ENCODE peak calls at places on chromosome 20, in eight cellular contexts. L is dorsolateral prefrontal cortex, J is RWPE2, M is colonic mucosa, Q is HFF-Myc, A is GM12865, Z is right lobe of liver, I is cardiac muscle cell. S is an unnamed sample.

GRCh38 chr20:51528263-51529026 is 14.1 kb downstream of the NFATC2 start:
- DNase-seq in L (no peak), J (no peak), M (no peak), Q (no peak), A (peak; percentile 58), Z (no peak), I (no peak), S (no peak)

GRCh38 chr20:32485770-32486248 is 99.3 kb downstream of the NOL4L start:
- DNase-seq in L (no peak), J (peak; percentile 58), M (peak; percentile 38), Q (no peak), A (no peak), Z (no peak), I (no peak), S (no peak)

GRCh38 chr20:62358171-62358719 is 8.9 kb downstream of the LAMA5 start:
- DNase-seq in L (no peak), J (peak; percentile 96), M (no peak), Q (no peak), A (no peak), Z (peak; percentile 96), I (no peak), S (no peak)

GRCh38 chr20:56957737-56958553 is 308.5 kb downstream of the BMP7 start:
- DNase-seq in L (no peak), J (no peak), M (no peak), Q (peak; percentile 63), A (no peak), Z (no peak), I (peak; percentile 12), S (no peak)

GRCh38 chr20:417801-418342 is 9.8 kb downstream of the RBCK1 start:
- DNase-seq in L (no peak), J (no peak), M (no peak), Q (no peak), A (no peak), Z (no peak), I (no peak), S (no peak)

GRCh38 chr20:47179267-47179666 is 177.2 kb downstream of the ZMYND8 start:
- DNase-seq in L (no peak), J (no peak), M (no peak), Q (no peak), A (no peak), Z (no peak), I (no peak), S (no peak)

GRCh38 chr20:34732523-34732922 is 28.4 kb downstream of the TP53INP2 start:
- DNase-seq in L (no peak), J (no peak), M (no peak), Q (no peak), A (no peak), Z (no peak), I (no peak), S (no peak)

GRCh38 chr20:20205141-20205861 is 153.0 kb downstream of the CFAP61 start:
- DNase-seq in L (peak; percentile 59), J (no peak), M (no peak), Q (no peak), A (no peak), Z (no peak), I (no peak), S (no peak)

GRCh38 chr20:18712877-18713276 is 100.7 kb upstream of the SCP2D1 start:
- DNase-seq in L (no peak), J (no peak), M (no peak), Q (no peak), A (no peak), Z (no peak), I (no peak), S (no peak)

GRCh38 chr20:32482251-32483220 is 102.6 kb downstream of the NOL4L start:
- DNase-seq in L (no peak), J (peak; percentile 87), M (peak; percentile 62), Q (no peak), A (no peak), Z (peak; percentile 68), I (peak; percentile 67), S (no peak)

GRCh38 chr20:47191074-47191673 is 165.3 kb downstream of the ZMYND8 start:
- DNase-seq in L (no peak), J (no peak), M (no peak), Q (no peak), A (no peak), Z (no peak), I (no peak), S (no peak)

GRCh38 chr20:41738584-41739193 is 120.5 kb upstream of the CHD6 start:
- DNase-seq in L (peak; percentile 9), J (no peak), M (peak; percentile 41), Q (peak; percentile 2), A (peak; percentile 55), Z (peak; percentile 52), I (peak; percentile 69), S (no peak)

GRCh38 chr20:1809611-1810510 is 85.3 kb upstream of the SIRPA start:
- DNase-seq in L (no peak), J (no peak), M (no peak), Q (no peak), A (no peak), Z (peak; percentile 42), I (no peak), S (no peak)

GRCh38 chr20:2840967-2841531 is 504 bp downstream of the VPS16 start:
- DNase-seq in L (peak; percentile 28), J (no peak), M (peak; percentile 49), Q (no peak), A (peak; percentile 51), Z (peak; percentile 60), I (peak; percentile 45), S (no peak)

GRCh38 chr20:37935435-37935834 is 32.5 kb downstream of the VSTM2L start:
- DNase-seq in L (no peak), J (no peak), M (no peak), Q (no peak), A (no peak), Z (peak; percentile 70), I (no peak), S (no peak)

GRCh38 chr20:17940447-17940971 is 28.1 kb downstream of the SNX5 start:
- DNase-seq in L (no peak), J (no peak), M (no peak), Q (no peak), A (no peak), Z (no peak), I (no peak), S (no peak)

GRCh38 chr20:38433304-38433972 is 1.7 kb downstream of the SNHG17 start:
- DNase-seq in L (no peak), J (no peak), M (no peak), Q (no peak), A (no peak), Z (no peak), I (no peak), S (no peak)

GRCh38 chr20:37152284-37152683 is 26.8 kb upstream of the RPN2 start:
- DNase-seq in L (no peak), J (no peak), M (no peak), Q (no peak), A (no peak), Z (no peak), I (no peak), S (no peak)

DNA sequence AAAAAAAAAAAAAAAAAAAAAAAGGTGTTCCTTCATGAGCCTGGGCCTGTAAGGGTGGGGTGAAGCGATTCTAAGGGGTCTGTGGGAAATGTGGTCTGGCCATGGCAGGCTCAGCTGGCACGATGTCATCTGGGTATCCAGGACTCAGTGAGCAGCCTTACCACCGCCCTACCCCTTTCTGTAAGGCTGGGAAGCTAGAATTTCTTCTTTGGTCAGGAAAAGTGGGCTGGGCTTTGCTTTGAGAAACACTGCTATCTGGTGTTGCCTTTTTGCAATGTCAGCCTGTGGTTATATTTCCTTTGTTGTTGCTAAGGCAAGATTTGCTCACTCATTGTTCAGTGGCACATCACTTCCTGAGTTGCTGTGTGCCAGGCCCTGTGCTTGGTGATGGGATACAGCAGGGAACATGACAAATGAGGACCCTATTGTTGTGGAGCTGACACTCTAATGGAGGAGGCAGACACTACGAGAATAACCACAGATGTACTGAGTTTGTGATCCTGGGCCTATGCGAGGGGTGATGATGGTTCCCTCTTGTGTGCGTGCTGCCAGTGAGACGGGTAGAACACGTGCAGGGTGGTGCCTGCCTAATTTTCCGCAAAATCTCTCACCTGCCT is 45.9 kb upstream of the ZNFX1 start:
- DNase-seq in L (no peak), J (no peak), M (no peak), Q (peak; percentile 44), A (peak; percentile 31), Z (no peak), I (peak; percentile 26), S (no peak)
- TF ChIP-seq CTCF in L (peak; percentile 23), J (peak; percentile 89), M (no peak), Q (peak; percentile 16), A (peak; percentile 39), Z (no peak), I (peak; percentile 48), S (peak; percentile 57)

GRCh38 chr20:22941550-22941949 is 93.6 kb upstream of the SSTR4 start:
- DNase-seq in L (no peak), J (no peak), M (no peak), Q (no peak), A (no peak), Z (no peak), I (peak; percentile 59), S (no peak)

GRCh38 chr20:22940350-22940749 is 94.8 kb upstream of the SSTR4 start:
- DNase-seq in L (no peak), J (no peak), M (no peak), Q (no peak), A (no peak), Z (no peak), I (no peak), S (no peak)

GRCh38 chr20:22944936-22945335 is 90.2 kb upstream of the SSTR4 start:
- DNase-seq in L (no peak), J (no peak), M (no peak), Q (no peak), A (no peak), Z (no peak), I (no peak), S (no peak)

GRCh38 chr20:22944062-22944461 is 91.0 kb upstream of the SSTR4 start:
- DNase-seq in L (no peak), J (no peak), M (no peak), Q (no peak), A (no peak), Z (no peak), I (no peak), S (no peak)

DNA sequence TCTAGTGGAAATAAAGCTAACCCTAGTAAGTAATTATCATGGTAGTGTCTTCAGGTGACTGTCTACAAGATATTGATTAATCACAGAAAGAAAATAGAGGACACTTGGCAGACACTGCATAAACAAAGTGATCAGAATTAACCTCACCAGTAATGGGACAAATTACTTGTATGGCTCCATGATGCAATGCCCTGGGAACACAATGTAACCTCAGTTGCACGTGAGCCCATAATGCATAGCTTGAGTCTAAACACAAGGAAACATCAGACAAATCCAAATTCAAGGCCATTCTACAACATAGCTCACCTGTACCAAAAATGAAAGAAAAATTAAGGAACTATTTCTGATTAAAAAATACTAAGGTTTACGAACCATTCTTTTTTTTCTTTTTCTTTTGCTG is 92.4 kb upstream of the SSTR4 start:
- DNase-seq in L (no peak), J (no peak), M (no peak), Q (no peak), A (no peak), Z (no peak), I (no peak), S (no peak)
- TF ChIP-seq CTCF in L (no peak), J (no peak), M (no peak), Q (no peak), A (no peak), Z (no peak), I (no peak), S (no peak)

GRCh38 chr20:25017257-25017803 is 24.8 kb upstream of the APMAP start:
- DNase-seq in L (no peak), J (peak; percentile 73), M (peak; percentile 75), Q (no peak), A (no peak), Z (peak; percentile 63), I (no peak), S (no peak)
- TF ChIP-seq CTCF in L (no peak), J (no peak), M (no peak), Q (no peak), A (no peak), Z (no peak), I (no peak), S (no peak)

GRCh38 chr20:50305636-50306477 is 115.2 kb downstream of the CEBPB start:
- DNase-seq in L (no peak), J (peak; percentile 76), M (peak; percentile 73), Q (no peak), A (no peak), Z (peak; percentile 92), I (no peak), S (no peak)
- TF ChIP-seq CTCF in L (no peak), J (no peak), M (no peak), Q (no peak), A (no peak), Z (peak; percentile 47), I (no peak), S (no peak)